ENCODE peak calls at places on chromosomes 11 and 22, in four cellular contexts. R, D, G and M are unnamed samples.
A peak's percentile ranks its signal among the peaks of the same experiment; 100 is the strongest.

GRCh38 chr11:75174781-75175370 is 24.0 kb downstream of the SLCO2B1 start:
- DNase-seq in R (no peak), D (no peak), G (peak; percentile 56), M (no peak)

GRCh38 chr11:126115820-126116319 is 53.2 kb upstream of the CDON start:
- DNase-seq in R (peak; percentile 67), G (no peak), D (no peak), M (peak; percentile 94)

GRCh38 chr22:29380032-29380781 is 8.2 kb downstream of the AP1B1 start:
- DNase-seq in G (no peak), D (peak; percentile 33), R (no peak), M (peak; percentile 66)

GRCh38 chr11:56950510-56950909 is 38.2 kb upstream of the OR5AK2 start:
- DNase-seq in G (no peak), D (no peak), R (no peak), M (no peak)

GRCh38 chr11:45162064-45162375 is 15.6 kb downstream of the PRDM11 start:
- DNase-seq in G (no peak), R (no peak), D (no peak), M (no peak)

GRCh38 chr11:33802414-33802950 is 28.2 kb upstream of the FBXO3 start:
- DNase-seq in G (peak; percentile 7), D (peak; percentile 57), R (peak; percentile 9), M (peak; percentile 72)

GRCh38 chr22:36433318-36434231 is 45.8 kb upstream of the MYH9 start:
- DNase-seq in D (no peak), G (no peak), R (peak; percentile 52), M (peak; percentile 33)

GRCh38 chr11:69295995-69296889 is 2.3 kb downstream of the MYEOV start:
- DNase-seq in G (peak; percentile 60), R (no peak), D (no peak), M (no peak)

GRCh38 chr11:9639099-9639498 is 24.8 kb upstream of the SWAP70 start:
- DNase-seq in R (no peak), D (no peak), G (peak; percentile 27), M (peak; percentile 13)

GRCh38 chr11:99988105-99988907 is 698.8 kb upstream of the ARHGAP42 start:
- DNase-seq in D (no peak), R (no peak), G (no peak), M (no peak)

GRCh38 chr22:50698546-50698945 is 25.9 kb downstream of the SHANK3 start:
- DNase-seq in D (no peak), R (no peak), G (no peak), M (no peak)

GRCh38 chr11:76512851-76513653 is 68.2 kb downstream of the EMSY start:
- DNase-seq in G (peak; percentile 32), R (no peak), D (no peak), M (peak; percentile 58)

GRCh38 chr11:78801161-78801884 is 226.7 kb upstream of the NARS2 start:
- DNase-seq in D (no peak), G (no peak), R (no peak), M (peak; percentile 91)

GRCh38 chr11:76229690-76230240 is 23.5 kb upstream of the WNT11 start:
- DNase-seq in G (no peak), D (no peak), R (no peak), M (no peak)

GRCh38 chr11:70471254-70471653 is 72.9 kb downstream of the CTTN start:
- DNase-seq in R (no peak), G (peak; percentile 47), D (peak; percentile 71), M (peak; percentile 35)

GRCh38 chr11:133530501-133530835 is 1.8 kb downstream of the OPCML start:
- DNase-seq in R (no peak), D (no peak), G (no peak), M (no peak)

GRCh38 chr11:128598755-128599154 is 11.4 kb upstream of the ETS1 start:
- DNase-seq in R (no peak), D (no peak), G (no peak), M (no peak)

GRCh38 chr22:30043181-30043580 is 37.1 kb upstream of the HORMAD2 start:
- DNase-seq in D (no peak), G (no peak), R (no peak), M (peak; percentile 16)

GRCh38 chr22:49764151-49764581 is 63.5 kb downstream of the BRD1 start:
- DNase-seq in D (no peak), R (no peak), G (no peak), M (no peak)

GRCh38 chr22:26672060-26672471 is 14.7 kb downstream of the MIAT start:
- DNase-seq in G (no peak), D (no peak), R (no peak), M (no peak)

GRCh38 chr22:20904008-20904979 is 12.9 kb upstream of the CRKL start:
- DNase-seq in R (no peak), D (peak; percentile 43), G (no peak), M (no peak)

GRCh38 chr11:128261011-128261421 is 326.3 kb downstream of the ETS1 start:
- DNase-seq in D (no peak), G (no peak), R (no peak), M (no peak)

GRCh38 chr11:129695543-129696308 is 119.9 kb upstream of the TMEM45B start:
- DNase-seq in G (peak; percentile 36), R (no peak), D (no peak), M (peak; percentile 28)

GRCh38 chr11:16211407-16211806 is 144.9 kb downstream of the SOX6 start:
- DNase-seq in D (no peak), R (no peak), G (no peak), M (no peak)

GRCh38 chr22:37195921-37196320 is 7.9 kb upstream of the C1QTNF6 start:
- DNase-seq in D (no peak), G (no peak), R (no peak), M (peak; percentile 30)

GRCh38 chr11:66020618-66021357 is 5.5 kb downstream of the CATSPER1 start:
- DNase-seq in G (no peak), D (peak; percentile 94), R (no peak), M (peak; percentile 78)

GRCh38 chr22:45582955-45583320 is 80.3 kb downstream of the FBLN1 start:
- DNase-seq in D (no peak), R (no peak), G (no peak), M (no peak)

GRCh38 chr11:114115406-114116054 is 56.0 kb downstream of the ZBTB16 start:
- DNase-seq in D (no peak), R (no peak), G (no peak), M (no peak)